ENCODE peak calls at places on chromosomes 6 and 20, in ten cellular contexts. One of them, this sample, is unnamed.
A peak's percentile ranks its signal among the peaks of the same experiment; 100 is the strongest.

GRCh38 chr6:43916924-43917877 is 147.2 kb downstream of the VEGFA start:
- DNase-seq in left ventricle myocardium inferior: no peak
- DNase-seq in body of pancreas: peak; percentile 83
- DNase-seq in RWPE1: no peak
- DNase-seq in thyroid gland: no peak
- DNase-seq in heart left ventricle: no peak
- DNase-seq in astrocyte: no peak
- DNase-seq in thoracic aorta: no peak
- DNase-seq in CD8-positive, alpha-beta T cell: no peak
- DNase-seq in gastrocnemius medialis: peak; percentile 11
- DNase-seq in this sample: peak; percentile 75

GRCh38 chr20:38373231-38373867 is 27.1 kb downstream of the LBP start:
- DNase-seq in left ventricle myocardium inferior: no peak
- DNase-seq in body of pancreas: no peak
- DNase-seq in RWPE1: no peak
- DNase-seq in thyroid gland: peak; percentile 1
- DNase-seq in heart left ventricle: no peak
- DNase-seq in astrocyte: no peak
- DNase-seq in thoracic aorta: no peak
- DNase-seq in CD8-positive, alpha-beta T cell: no peak
- DNase-seq in gastrocnemius medialis: no peak
- DNase-seq in this sample: no peak

GRCh38 chr6:144064402-144064830 is 31.0 kb downstream of the SF3B5 start:
- DNase-seq in left ventricle myocardium inferior: peak; percentile 31
- DNase-seq in body of pancreas: peak; percentile 28
- DNase-seq in RWPE1: no peak
- DNase-seq in thyroid gland: peak; percentile 26
- DNase-seq in heart left ventricle: peak; percentile 19
- DNase-seq in astrocyte: no peak
- DNase-seq in thoracic aorta: no peak
- DNase-seq in CD8-positive, alpha-beta T cell: peak; percentile 37
- DNase-seq in gastrocnemius medialis: no peak
- DNase-seq in this sample: no peak

GRCh38 chr20:48656661-48657211 is 171.1 kb downstream of the PREX1 start:
- DNase-seq in left ventricle myocardium inferior: no peak
- DNase-seq in body of pancreas: no peak
- DNase-seq in RWPE1: no peak
- DNase-seq in thyroid gland: no peak
- DNase-seq in heart left ventricle: no peak
- DNase-seq in astrocyte: no peak
- DNase-seq in thoracic aorta: no peak
- DNase-seq in CD8-positive, alpha-beta T cell: no peak
- DNase-seq in gastrocnemius medialis: no peak
- DNase-seq in this sample: no peak

GRCh38 chr20:49989234-49990065 is 6.7 kb downstream of the SNAI1 start:
- DNase-seq in left ventricle myocardium inferior: peak; percentile 59
- DNase-seq in body of pancreas: peak; percentile 38
- DNase-seq in RWPE1: no peak
- DNase-seq in thyroid gland: peak; percentile 51
- DNase-seq in heart left ventricle: peak; percentile 78
- DNase-seq in astrocyte: peak; percentile 85
- DNase-seq in thoracic aorta: no peak
- DNase-seq in CD8-positive, alpha-beta T cell: no peak
- DNase-seq in gastrocnemius medialis: no peak
- DNase-seq in this sample: peak; percentile 80

GRCh38 chr6:11434565-11435326 is 102.8 kb upstream of the TMEM170B start:
- DNase-seq in left ventricle myocardium inferior: no peak
- DNase-seq in body of pancreas: peak; percentile 39
- DNase-seq in RWPE1: peak; percentile 30
- DNase-seq in thyroid gland: peak; percentile 50
- DNase-seq in heart left ventricle: no peak
- DNase-seq in astrocyte: peak; percentile 86
- DNase-seq in thoracic aorta: peak; percentile 16
- DNase-seq in CD8-positive, alpha-beta T cell: no peak
- DNase-seq in gastrocnemius medialis: no peak
- DNase-seq in this sample: no peak

GRCh38 chr6:56282391-56282790 is 35.0 kb upstream of the COL21A1 start:
- DNase-seq in left ventricle myocardium inferior: no peak
- DNase-seq in body of pancreas: no peak
- DNase-seq in RWPE1: no peak
- DNase-seq in thyroid gland: no peak
- DNase-seq in heart left ventricle: no peak
- DNase-seq in astrocyte: no peak
- DNase-seq in thoracic aorta: no peak
- DNase-seq in CD8-positive, alpha-beta T cell: no peak
- DNase-seq in gastrocnemius medialis: no peak
- DNase-seq in this sample: no peak

GRCh38 chr20:16236589-16237241 is 336.5 kb downstream of the KIF16B start:
- DNase-seq in left ventricle myocardium inferior: no peak
- DNase-seq in body of pancreas: no peak
- DNase-seq in RWPE1: no peak
- DNase-seq in thyroid gland: no peak
- DNase-seq in heart left ventricle: no peak
- DNase-seq in astrocyte: no peak
- DNase-seq in thoracic aorta: no peak
- DNase-seq in CD8-positive, alpha-beta T cell: no peak
- DNase-seq in gastrocnemius medialis: no peak
- DNase-seq in this sample: no peak

GRCh38 chr6:23940466-23940865 is 185.5 kb upstream of the NRSN1 start:
- DNase-seq in left ventricle myocardium inferior: no peak
- DNase-seq in body of pancreas: no peak
- DNase-seq in RWPE1: no peak
- DNase-seq in thyroid gland: no peak
- DNase-seq in heart left ventricle: no peak
- DNase-seq in astrocyte: peak; percentile 2
- DNase-seq in thoracic aorta: no peak
- DNase-seq in CD8-positive, alpha-beta T cell: no peak
- DNase-seq in gastrocnemius medialis: no peak
- DNase-seq in this sample: no peak

GRCh38 chr20:420721-421574 is 12.8 kb downstream of the RBCK1 start:
- DNase-seq in left ventricle myocardium inferior: no peak
- DNase-seq in body of pancreas: no peak
- DNase-seq in RWPE1: peak; percentile 78
- DNase-seq in thyroid gland: no peak
- DNase-seq in heart left ventricle: no peak
- DNase-seq in astrocyte: no peak
- DNase-seq in thoracic aorta: no peak
- DNase-seq in CD8-positive, alpha-beta T cell: no peak
- DNase-seq in gastrocnemius medialis: no peak
- DNase-seq in this sample: no peak

GRCh38 chr6:163823577-163823976 is 409.1 kb downstream of the QKI start:
- DNase-seq in left ventricle myocardium inferior: no peak
- DNase-seq in body of pancreas: no peak
- DNase-seq in RWPE1: no peak
- DNase-seq in thyroid gland: no peak
- DNase-seq in heart left ventricle: no peak
- DNase-seq in astrocyte: no peak
- DNase-seq in thoracic aorta: no peak
- DNase-seq in CD8-positive, alpha-beta T cell: no peak
- DNase-seq in gastrocnemius medialis: no peak
- DNase-seq in this sample: no peak

GRCh38 chr6:21707527-21707926 is 114.0 kb downstream of the SOX4 start:
- DNase-seq in left ventricle myocardium inferior: no peak
- DNase-seq in body of pancreas: no peak
- DNase-seq in RWPE1: no peak
- DNase-seq in thyroid gland: no peak
- DNase-seq in heart left ventricle: no peak
- DNase-seq in astrocyte: no peak
- DNase-seq in thoracic aorta: no peak
- DNase-seq in CD8-positive, alpha-beta T cell: no peak
- DNase-seq in gastrocnemius medialis: no peak
- DNase-seq in this sample: no peak

GRCh38 chr6:21712213-21712612 is 118.7 kb downstream of the SOX4 start:
- DNase-seq in left ventricle myocardium inferior: no peak
- DNase-seq in body of pancreas: no peak
- DNase-seq in RWPE1: no peak
- DNase-seq in thyroid gland: no peak
- DNase-seq in heart left ventricle: no peak
- DNase-seq in astrocyte: no peak
- DNase-seq in thoracic aorta: no peak
- DNase-seq in CD8-positive, alpha-beta T cell: no peak
- DNase-seq in gastrocnemius medialis: no peak
- DNase-seq in this sample: no peak

GRCh38 chr6:21708181-21708580 is 114.6 kb downstream of the SOX4 start:
- DNase-seq in left ventricle myocardium inferior: no peak
- DNase-seq in body of pancreas: no peak
- DNase-seq in RWPE1: no peak
- DNase-seq in thyroid gland: no peak
- DNase-seq in heart left ventricle: no peak
- DNase-seq in astrocyte: no peak
- DNase-seq in thoracic aorta: no peak
- DNase-seq in CD8-positive, alpha-beta T cell: no peak
- DNase-seq in gastrocnemius medialis: no peak
- DNase-seq in this sample: no peak

GRCh38 chr6:21710908-21711627 is 117.5 kb downstream of the SOX4 start:
- DNase-seq in left ventricle myocardium inferior: no peak
- DNase-seq in body of pancreas: no peak
- DNase-seq in RWPE1: no peak
- DNase-seq in thyroid gland: no peak
- DNase-seq in heart left ventricle: no peak
- DNase-seq in astrocyte: no peak
- DNase-seq in thoracic aorta: no peak
- DNase-seq in CD8-positive, alpha-beta T cell: no peak
- DNase-seq in gastrocnemius medialis: no peak
- DNase-seq in this sample: no peak
- H3K27ac ChIP-seq in left ventricle myocardium inferior: no peak overlapping the region
- H3K27ac ChIP-seq in body of pancreas: peak overlapping the region; percentile 38
- H3K27ac ChIP-seq in RWPE1: no peak overlapping the region
- H3K27ac ChIP-seq in thyroid gland: no peak overlapping the region
- H3K27ac ChIP-seq in heart left ventricle: no peak overlapping the region
- H3K27ac ChIP-seq in astrocyte: no peak overlapping the region
- H3K27ac ChIP-seq in thoracic aorta: no peak overlapping the region
- H3K27ac ChIP-seq in CD8-positive, alpha-beta T cell: no peak overlapping the region
- H3K27ac ChIP-seq in gastrocnemius medialis: no peak overlapping the region
- H3K27ac ChIP-seq in this sample: no peak overlapping the region

GRCh38 chr6:129661478-129662405 is 48.2 kb downstream of the ARHGAP18 start:
- DNase-seq in left ventricle myocardium inferior: no peak
- DNase-seq in body of pancreas: no peak
- DNase-seq in RWPE1: no peak
- DNase-seq in thyroid gland: peak; percentile 53
- DNase-seq in heart left ventricle: no peak
- DNase-seq in astrocyte: no peak
- DNase-seq in thoracic aorta: no peak
- DNase-seq in CD8-positive, alpha-beta T cell: no peak
- DNase-seq in gastrocnemius medialis: no peak
- DNase-seq in this sample: no peak
- H3K27ac ChIP-seq in left ventricle myocardium inferior: peak overlapping the region; percentile 82
- H3K27ac ChIP-seq in body of pancreas: peak overlapping the region; percentile 21
- H3K27ac ChIP-seq in RWPE1: no peak overlapping the region
- H3K27ac ChIP-seq in thyroid gland: peak overlapping the region; percentile 42
- H3K27ac ChIP-seq in heart left ventricle: no peak overlapping the region
- H3K27ac ChIP-seq in astrocyte: no peak overlapping the region
- H3K27ac ChIP-seq in thoracic aorta: no peak overlapping the region
- H3K27ac ChIP-seq in CD8-positive, alpha-beta T cell: no peak overlapping the region
- H3K27ac ChIP-seq in gastrocnemius medialis: no peak overlapping the region
- H3K27ac ChIP-seq in this sample: no peak overlapping the region

DNA sequence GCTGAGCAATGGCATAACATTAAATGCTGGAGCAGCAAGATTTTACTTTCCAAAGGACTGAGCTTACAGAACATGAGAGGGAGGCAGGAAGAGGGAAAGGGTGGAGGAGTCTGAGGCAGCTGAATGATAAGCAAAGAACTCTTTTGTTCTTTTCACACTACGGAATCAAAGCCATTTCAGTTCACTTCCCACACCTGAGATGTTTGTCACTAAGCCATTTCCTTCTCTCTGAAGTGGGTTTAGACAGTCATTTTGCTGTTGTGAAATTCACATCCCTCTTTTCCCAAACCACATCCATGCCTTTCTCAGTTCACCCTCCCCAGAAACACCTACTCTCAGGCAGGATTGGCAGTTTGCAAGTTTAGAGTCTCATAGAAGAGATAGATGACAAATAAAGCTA is 267.9 kb downstream of the ADGRG6 start:
- DNase-seq in left ventricle myocardium inferior: no peak
- DNase-seq in body of pancreas: no peak
- DNase-seq in RWPE1: no peak
- DNase-seq in thyroid gland: no peak
- DNase-seq in heart left ventricle: no peak
- DNase-seq in astrocyte: peak; percentile 48
- DNase-seq in thoracic aorta: no peak
- DNase-seq in CD8-positive, alpha-beta T cell: no peak
- DNase-seq in gastrocnemius medialis: no peak
- DNase-seq in this sample: no peak
- H3K27ac ChIP-seq in left ventricle myocardium inferior: no peak overlapping the region
- H3K27ac ChIP-seq in body of pancreas: no peak overlapping the region
- H3K27ac ChIP-seq in RWPE1: no peak overlapping the region
- H3K27ac ChIP-seq in thyroid gland: no peak overlapping the region
- H3K27ac ChIP-seq in heart left ventricle: no peak overlapping the region
- H3K27ac ChIP-seq in astrocyte: peak overlapping the region; percentile 88
- H3K27ac ChIP-seq in thoracic aorta: peak overlapping the region; percentile 49
- H3K27ac ChIP-seq in CD8-positive, alpha-beta T cell: no peak overlapping the region
- H3K27ac ChIP-seq in gastrocnemius medialis: no peak overlapping the region
- H3K27ac ChIP-seq in this sample: no peak overlapping the region

GRCh38 chr6:53330137-53330536 is 18.6 kb downstream of the ELOVL5 start:
- DNase-seq in left ventricle myocardium inferior: no peak
- DNase-seq in body of pancreas: no peak
- DNase-seq in RWPE1: no peak
- DNase-seq in thyroid gland: no peak
- DNase-seq in heart left ventricle: no peak
- DNase-seq in astrocyte: no peak
- DNase-seq in thoracic aorta: no peak
- DNase-seq in CD8-positive, alpha-beta T cell: no peak
- DNase-seq in gastrocnemius medialis: no peak
- DNase-seq in this sample: no peak

GRCh38 chr6:53328375-53328774 is 20.4 kb downstream of the ELOVL5 start:
- DNase-seq in left ventricle myocardium inferior: no peak
- DNase-seq in body of pancreas: no peak
- DNase-seq in RWPE1: no peak
- DNase-seq in thyroid gland: no peak
- DNase-seq in heart left ventricle: no peak
- DNase-seq in astrocyte: no peak
- DNase-seq in thoracic aorta: no peak
- DNase-seq in CD8-positive, alpha-beta T cell: no peak
- DNase-seq in gastrocnemius medialis: no peak
- DNase-seq in this sample: no peak

GRCh38 chr6:53325785-53326184 is 23.0 kb downstream of the ELOVL5 start:
- DNase-seq in left ventricle myocardium inferior: no peak
- DNase-seq in body of pancreas: no peak
- DNase-seq in RWPE1: no peak
- DNase-seq in thyroid gland: no peak
- DNase-seq in heart left ventricle: no peak
- DNase-seq in astrocyte: peak; percentile 48
- DNase-seq in thoracic aorta: no peak
- DNase-seq in CD8-positive, alpha-beta T cell: no peak
- DNase-seq in gastrocnemius medialis: no peak
- DNase-seq in this sample: no peak

GRCh38 chr6:53326372-53327016 is 22.3 kb downstream of the ELOVL5 start:
- DNase-seq in left ventricle myocardium inferior: no peak
- DNase-seq in body of pancreas: peak; percentile 49
- DNase-seq in RWPE1: peak; percentile 90
- DNase-seq in thyroid gland: peak; percentile 30
- DNase-seq in heart left ventricle: peak; percentile 40
- DNase-seq in astrocyte: peak; percentile 100
- DNase-seq in thoracic aorta: no peak
- DNase-seq in CD8-positive, alpha-beta T cell: no peak
- DNase-seq in gastrocnemius medialis: no peak
- DNase-seq in this sample: no peak

DNA sequence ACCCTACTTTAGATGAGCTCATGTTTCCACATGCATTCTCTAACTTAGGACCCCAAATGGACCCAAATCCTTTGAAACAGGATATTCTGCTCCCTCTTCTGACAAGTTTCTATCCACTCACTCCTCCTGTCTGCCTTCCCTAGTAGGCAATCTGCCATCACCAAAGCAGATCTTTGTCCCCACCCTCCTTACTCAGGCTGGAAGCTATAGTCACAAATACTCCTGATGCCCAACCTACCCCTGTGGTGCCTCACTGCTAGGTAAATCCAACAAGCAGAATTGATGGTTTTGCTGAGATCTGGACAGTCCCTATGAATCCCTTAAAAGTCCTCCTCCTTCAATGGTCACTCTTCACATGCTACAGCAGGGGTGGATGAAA is 21.7 kb downstream of the ELOVL5 start:
- DNase-seq in left ventricle myocardium inferior: no peak
- DNase-seq in body of pancreas: no peak
- DNase-seq in RWPE1: no peak
- DNase-seq in thyroid gland: no peak
- DNase-seq in heart left ventricle: no peak
- DNase-seq in astrocyte: no peak
- DNase-seq in thoracic aorta: no peak
- DNase-seq in CD8-positive, alpha-beta T cell: no peak
- DNase-seq in gastrocnemius medialis: no peak
- DNase-seq in this sample: no peak
- H3K27ac ChIP-seq in left ventricle myocardium inferior: peak overlapping the region; percentile 76
- H3K27ac ChIP-seq in body of pancreas: peak overlapping the region; percentile 3
- H3K27ac ChIP-seq in RWPE1: peak overlapping the region; percentile 96
- H3K27ac ChIP-seq in thyroid gland: no peak overlapping the region
- H3K27ac ChIP-seq in heart left ventricle: peak overlapping the region; percentile 60
- H3K27ac ChIP-seq in astrocyte: peak overlapping the region; percentile 83
- H3K27ac ChIP-seq in thoracic aorta: peak overlapping the region; percentile 67
- H3K27ac ChIP-seq in CD8-positive, alpha-beta T cell: no peak overlapping the region
- H3K27ac ChIP-seq in gastrocnemius medialis: no peak overlapping the region
- H3K27ac ChIP-seq in this sample: peak overlapping the region; percentile 38

This sample was measured in tibial nerve.